ENCODE peak calls at places on chromosomes 6 and 20, in six cellular contexts. K is HuH-7.5; O is stimulated activated CD4-positive, alpha-beta T cell treated with anti-CD3 and anti-CD28 coated beads, Interleukin-2, amount 100 ng/mL, for 24 hours; U is stomach; M is NCI-H345; H is stimulated activated CD8-positive, alpha-beta memory T cell treated with anti-CD3 and anti-CD28 coated beads, Interleukin-2, amount 100 ng/mL, for 48 hours. I is an unnamed sample.

GRCh38 chr6:83615025-83615999 is 93.6 kb downstream of the SNAP91 start:
- DNase-seq in K (peak; percentile 12), O (no peak), U (no peak), M (peak; percentile 31), H (no peak), I (no peak)

GRCh38 chr20:44402391-44403193 is 47.1 kb downstream of the HNF4A start:
- DNase-seq in K (no peak), O (no peak), U (no peak), M (no peak), H (no peak), I (no peak)

GRCh38 chr6:1767481-1768246 is 157.9 kb downstream of the FOXC1 start:
- DNase-seq in K (no peak), O (no peak), U (no peak), M (no peak), H (no peak), I (no peak)

GRCh38 chr6:37776546-37776945 is 43.0 kb upstream of the ZFAND3 start:
- DNase-seq in K (no peak), O (no peak), U (no peak), M (no peak), H (no peak), I (no peak)

GRCh38 chr6:43669050-43669921 is 18.3 kb downstream of the MRPS18A start:
- DNase-seq in K (no peak), O (no peak), U (peak; percentile 47), M (no peak), H (no peak), I (no peak)

GRCh38 chr6:36702656-36703055 is 5.0 kb downstream of the RAB44 start:
- DNase-seq in K (no peak), O (no peak), U (no peak), M (no peak), H (no peak), I (no peak)

GRCh38 chr6:52574709-52575489 is 2.0 kb downstream of the TRAM2 start:
- DNase-seq in K (no peak), O (peak; percentile 52), U (peak; percentile 53), M (no peak), H (peak; percentile 8), I (peak; percentile 38)

GRCh38 chr6:347232-347631 is 44.3 kb upstream of the IRF4 start:
- DNase-seq in K (no peak), O (no peak), U (no peak), M (no peak), H (no peak), I (no peak)

GRCh38 chr6:34457747-34458462 is 8.0 kb upstream of the PACSIN1 start:
- DNase-seq in K (no peak), O (no peak), U (no peak), M (no peak), H (no peak), I (no peak)

GRCh38 chr20:32450484-32451061 is 92.4 kb downstream of the ASXL1 start:
- DNase-seq in K (no peak), O (no peak), U (no peak), M (no peak), H (no peak), I (no peak)